ENCODE peak calls at places on chromosome 14, in six cellular contexts. J is NT2/D1, G is D341Med, U is GM23248, K is Peyer's patch, X is T-helper 9 cell. S is an unnamed sample.

GRCh38 chr14:57413849-57414248 is 23.5 kb downstream of the NAA30 start:
- DNase-seq in X (no peak), G (no peak), K (no peak), J (no peak), U (no peak), S (no peak)

GRCh38 chr14:101397206-101397605 is 164.1 kb upstream of the DIO3 start:
- DNase-seq in X (no peak), U (no peak), K (no peak), J (no peak), G (peak; percentile 13), S (no peak)

GRCh38 chr14:75428230-75429104 is 645 bp downstream of the JDP2 start:
- DNase-seq in G (no peak), X (no peak), J (no peak), K (peak; percentile 77), U (peak; percentile 73), S (peak; percentile 39)

GRCh38 chr14:76306131-76306530 is 69.8 kb upstream of the ESRRB start:
- DNase-seq in K (no peak), X (no peak), J (no peak), U (no peak), G (no peak), S (no peak)

GRCh38 chr14:95530461-95531170 is 4.2 kb upstream of the GLRX5 start:
- DNase-seq in U (peak; percentile 64), K (no peak), J (no peak), G (no peak), X (no peak), S (no peak)

GRCh38 chr14:87131879-87132278 is 861.1 kb downstream of the GALC start:
- DNase-seq in K (no peak), U (peak; percentile 41), J (no peak), G (no peak), X (no peak), S (peak; percentile 10)

GRCh38 chr14:100679707-100680438 is 46.8 kb upstream of the DLK1 start:
- DNase-seq in U (peak; percentile 78), J (no peak), G (no peak), X (no peak), K (no peak), S (no peak)

GRCh38 chr14:105086833-105087307 is 21.6 kb upstream of the GPR132 start:
- DNase-seq in U (peak; percentile 91), X (peak; percentile 78), K (peak; percentile 85), J (no peak), G (peak; percentile 92), S (peak; percentile 87)

GRCh38 chr14:104968541-104969401 is 9.4 kb downstream of the AHNAK2 start:
- DNase-seq in J (no peak), K (peak; percentile 80), X (no peak), G (no peak), U (peak; percentile 85), S (no peak)

GRCh38 chr14:22886500-22887259 is 3.7 kb downstream of the REM2 start:
- DNase-seq in G (no peak), U (peak; percentile 76), X (peak; percentile 68), J (peak; percentile 28), K (peak; percentile 87), S (peak; percentile 93)

GRCh38 chr14:70697681-70698080 is 56.0 kb downstream of the TTC9 start:
- DNase-seq in X (no peak), U (peak; percentile 41), J (no peak), G (no peak), K (no peak), S (no peak)

GRCh38 chr14:20690848-20691640 is 2.5 kb downstream of the ANG start:
- DNase-seq in U (peak; percentile 84), K (no peak), X (peak; percentile 19), J (no peak), G (peak; percentile 63), S (peak; percentile 76)

GRCh38 chr14:50835280-50835679 is 4.3 kb upstream of the NIN start:
- DNase-seq in J (no peak), U (peak; percentile 25), X (no peak), K (no peak), G (no peak), S (no peak)

GRCh38 chr14:56474419-56475022 is 105.1 kb upstream of the TMEM260 start:
- DNase-seq in X (no peak), K (no peak), J (peak; percentile 42), U (peak; percentile 59), G (peak; percentile 46), S (peak; percentile 62)

GRCh38 chr14:69879175-69880047 is at the start of gene SMOC1:
- DNase-seq in K (no peak), X (no peak), J (peak; percentile 35), U (peak; percentile 48), G (peak; percentile 77), S (peak; percentile 78)

S was measured in retina.